ENCODE peak calls at places on chromosomes 12 and 14, in five cellular contexts. Q is CD8-positive, alpha-beta T cell; H is choroid plexus epithelial cell; X is adrenal gland; M is fibroblast of mammary gland. I is an unnamed sample.

GRCh38 chr12:111033281-111034147 is 113.1 kb upstream of the MYL2 start:
- DNase-seq in Q (no peak), H (no peak), X (no peak), M (no peak), I (no peak)

GRCh38 chr14:85241022-85241880 is 288.7 kb upstream of the FLRT2 start:
- DNase-seq in Q (no peak), H (peak), X (no peak), M (no peak), I (peak)

GRCh38 chr14:99663716-99664635 is 19.0 kb downstream of the HHIPL1 start:
- DNase-seq in Q (no peak), H (no peak), X (no peak), M (no peak), I (no peak)

GRCh38 chr14:100106661-100107112 is 41.5 kb downstream of the EVL start:
- DNase-seq in Q (no peak), H (no peak), X (no peak), M (no peak), I (no peak)

GRCh38 chr12:30330565-30330964 is 365.1 kb downstream of the IPO8 start:
- DNase-seq in Q (no peak), H (no peak), X (no peak), M (no peak), I (no peak)

GRCh38 chr14:95460647-95461478 is 55.6 kb downstream of the SYNE3 start:
- DNase-seq in Q (no peak), H (peak), X (no peak), M (peak), I (peak)

GRCh38 chr12:52025301-52026172 is 18.8 kb downstream of the TAMALIN start:
- DNase-seq in Q (peak), H (peak), X (peak), M (peak), I (peak)

GRCh38 chr14:99621948-99622347 is 17.9 kb upstream of the CCDC85C start:
- DNase-seq in Q (no peak), H (no peak), X (no peak), M (no peak), I (no peak)

GRCh38 chr14:24259282-24260025 is 3.5 kb downstream of the TGM1 start:
- DNase-seq in Q (no peak), H (peak), X (peak), M (no peak), I (peak)

GRCh38 chr12:16573652-16574077 is 32.3 kb downstream of the LMO3 start:
- DNase-seq in Q (no peak), H (peak), X (peak), M (peak), I (no peak)

GRCh38 chr12:112408621-112409020 is 784 bp downstream of the RPL6 start:
- DNase-seq in Q (no peak), H (peak), X (no peak), M (no peak), I (no peak)

GRCh38 chr12:12007001-12007712 is 63.6 kb upstream of the BCL2L14 start:
- DNase-seq in Q (no peak), H (peak), X (no peak), M (peak), I (peak)

GRCh38 chr14:105830171-105830570 is 303.8 kb downstream of the TMEM121 start:
- DNase-seq in Q (no peak), H (no peak), X (no peak), M (no peak), I (no peak)

GRCh38 chr12:67827820-67828383 is 161.3 kb upstream of the IFNG-AS1 start:
- DNase-seq in Q (no peak), H (peak), X (peak), M (peak), I (peak)

GRCh38 chr12:13976028-13976584 is 5.3 kb downstream of the GRIN2B start:
- DNase-seq in Q (no peak), H (no peak), X (no peak), M (no peak), I (no peak)

GRCh38 chr12:114408881-114409795 is 3.2 kb upstream of the TBX5 start:
- DNase-seq in Q (no peak), H (no peak), X (no peak), M (peak), I (no peak)
- H3K4me3 ChIP-seq in Q (no peak), H (peak), X (no peak), M (peak), I (no peak)

GRCh38 chr12:92928962-92929915 is at the start of gene EEA1:
- DNase-seq in Q (peak), H (peak), X (peak), M (peak), I (peak)
- TF ChIP-seq CTCF in Q (no peak), H (no peak), X (no peak), M (no peak), I (peak)

GRCh38 chr12:70635713-70636112 is 1.5 kb downstream of the PTPRB start:
- DNase-seq in Q (no peak), H (no peak), X (no peak), M (no peak), I (no peak)
- H3K4me3 ChIP-seq in Q (no peak), H (no peak), X (no peak), M (no peak), I (no peak)

GRCh38 chr14:104154246-104154645 is 15.9 kb downstream of the KIF26A start:
- DNase-seq in Q (no peak), H (no peak), X (no peak), M (no peak), I (no peak)
- TF ChIP-seq CTCF in Q (no peak), H (no peak), X (no peak), M (no peak), I (no peak)

GRCh38 chr14:23035303-23036164 is 834 bp upstream of the PSMB5 start:
- DNase-seq in Q (no peak), H (no peak), X (no peak), M (no peak), I (no peak)
- H3K4me3 ChIP-seq in Q (peak), H (peak), X (no peak), M (peak), I (peak)

DNA sequence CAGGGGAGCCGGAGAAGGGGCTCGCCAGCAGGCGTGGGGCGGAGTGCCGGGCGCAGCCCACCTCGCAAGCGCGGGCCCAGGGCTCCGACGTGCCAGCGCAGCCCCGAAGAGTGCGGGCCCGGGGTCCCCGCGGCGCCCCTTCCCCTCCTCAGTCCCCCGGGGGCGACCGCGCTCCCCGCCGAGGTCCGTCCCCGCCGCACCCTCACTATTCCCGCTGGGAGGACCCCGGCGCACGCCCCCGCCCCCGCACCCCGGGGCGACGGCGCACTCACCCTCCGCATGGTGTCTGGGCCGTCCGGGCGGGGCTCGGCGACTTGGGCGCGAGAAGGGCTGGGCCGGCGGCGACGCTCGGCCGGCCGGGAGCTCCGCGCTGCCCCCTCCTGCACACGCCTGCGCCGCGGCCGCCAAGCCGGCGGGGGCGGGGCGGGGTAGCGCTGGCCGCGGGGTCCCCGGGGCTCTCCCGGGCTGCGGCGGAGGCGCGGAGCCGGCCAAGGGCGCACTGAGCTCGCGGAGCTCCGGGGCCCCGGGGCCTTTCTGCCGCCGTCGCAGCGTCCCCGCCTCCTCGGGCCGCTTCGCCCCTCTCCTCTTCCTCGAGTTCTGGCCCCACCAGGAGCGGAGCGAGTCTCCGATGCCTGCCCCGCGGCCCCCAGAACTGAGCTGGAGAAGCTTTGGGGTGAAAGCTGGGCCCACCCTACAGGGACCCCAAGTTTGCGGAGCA is 130.0 kb downstream of the NDUFA12 start:
- DNase-seq in Q (no peak), H (no peak), X (no peak), M (no peak), I (no peak)
- TF ChIP-seq CTCF in Q (no peak), H (no peak), X (no peak), M (no peak), I (no peak)

GRCh38 chr12:92139634-92140555 is 5.8 kb downstream of the BTG1 start:
- DNase-seq in Q (no peak), H (no peak), X (no peak), M (peak), I (peak)

GRCh38 chr12:92141585-92142244 is 3.9 kb downstream of the BTG1 start:
- DNase-seq in Q (no peak), H (no peak), X (no peak), M (no peak), I (no peak)

GRCh38 chr12:92142251-92142896 is 3.3 kb downstream of the BTG1 start:
- DNase-seq in Q (no peak), H (no peak), X (no peak), M (no peak), I (no peak)

GRCh38 chr12:92143280-92143679 is 2.4 kb downstream of the BTG1 start:
- DNase-seq in Q (no peak), H (no peak), X (no peak), M (no peak), I (no peak)

DNA sequence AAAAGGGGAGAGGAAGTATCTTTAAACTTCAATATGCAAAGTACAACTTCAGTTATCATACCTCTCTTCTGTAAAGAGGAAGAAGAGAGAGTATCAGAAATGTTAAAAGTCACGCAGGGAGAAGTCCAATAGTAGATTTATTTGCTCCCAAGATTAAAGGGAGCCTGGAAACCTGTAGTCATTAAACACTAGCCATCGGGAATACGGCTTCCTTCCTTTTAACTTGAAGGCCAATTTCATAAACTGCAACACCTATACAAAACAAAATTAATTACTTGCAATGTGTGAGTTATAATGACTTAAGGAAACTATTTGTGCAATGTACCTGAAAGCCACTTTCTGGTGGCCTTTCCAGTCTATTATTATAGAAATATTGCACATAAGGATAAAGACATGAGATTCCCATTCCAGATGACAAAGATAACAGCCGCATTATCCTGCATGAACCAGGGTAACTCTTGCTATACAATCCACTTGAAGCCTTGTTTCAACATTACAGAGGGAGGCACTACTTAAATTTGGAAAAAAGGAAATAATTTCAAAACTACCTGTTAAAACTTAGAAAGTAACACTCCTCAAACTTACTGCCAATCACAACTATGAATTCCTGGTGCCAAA is 4.6 kb downstream of the BTG1 start:
- DNase-seq in Q (no peak), H (no peak), X (no peak), M (no peak), I (no peak)
- H3K4me3 ChIP-seq in Q (peak), H (peak), X (no peak), M (peak), I (peak)

DNA sequence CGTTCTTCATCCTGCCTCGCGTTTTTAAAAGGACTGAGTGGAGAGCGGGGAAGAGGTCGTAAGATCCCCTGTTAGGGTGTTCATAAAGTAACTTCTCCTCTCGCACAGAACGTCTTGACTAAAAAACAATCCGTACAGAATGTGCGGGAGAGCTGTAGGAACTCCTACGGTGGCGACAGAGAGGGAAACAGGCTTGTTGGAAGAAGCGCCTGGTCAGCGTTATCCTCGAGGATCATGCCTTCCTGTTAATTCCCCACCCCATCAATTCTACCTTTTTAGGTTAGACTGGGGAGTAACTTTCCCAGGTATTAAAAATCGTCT is 395 bp upstream of the WASHC4 start:
- DNase-seq in Q (no peak), H (peak), X (no peak), M (peak), I (peak)
- TF ChIP-seq CTCF in Q (no peak), H (no peak), X (no peak), M (no peak), I (no peak)

GRCh38 chr14:54784657-54785056 is 118.0 kb downstream of the GCH1 start:
- DNase-seq in Q (no peak), H (no peak), X (peak), M (no peak), I (no peak)

GRCh38 chr14:54785111-54785777 is 117.4 kb downstream of the GCH1 start:
- DNase-seq in Q (no peak), H (no peak), X (peak), M (no peak), I (no peak)

GRCh38 chr14:54783660-54784015 is 119.0 kb downstream of the GCH1 start:
- DNase-seq in Q (no peak), H (no peak), X (no peak), M (no peak), I (no peak)

GRCh38 chr14:54782803-54783659 is 119.6 kb downstream of the GCH1 start:
- DNase-seq in Q (no peak), H (peak), X (peak), M (no peak), I (no peak)

GRCh38 chr14:54784060-54784459 is 118.6 kb downstream of the GCH1 start:
- DNase-seq in Q (no peak), H (no peak), X (no peak), M (no peak), I (no peak)
- H3K4me3 ChIP-seq in Q (no peak), H (no peak), X (no peak), M (no peak), I (no peak)

DNA sequence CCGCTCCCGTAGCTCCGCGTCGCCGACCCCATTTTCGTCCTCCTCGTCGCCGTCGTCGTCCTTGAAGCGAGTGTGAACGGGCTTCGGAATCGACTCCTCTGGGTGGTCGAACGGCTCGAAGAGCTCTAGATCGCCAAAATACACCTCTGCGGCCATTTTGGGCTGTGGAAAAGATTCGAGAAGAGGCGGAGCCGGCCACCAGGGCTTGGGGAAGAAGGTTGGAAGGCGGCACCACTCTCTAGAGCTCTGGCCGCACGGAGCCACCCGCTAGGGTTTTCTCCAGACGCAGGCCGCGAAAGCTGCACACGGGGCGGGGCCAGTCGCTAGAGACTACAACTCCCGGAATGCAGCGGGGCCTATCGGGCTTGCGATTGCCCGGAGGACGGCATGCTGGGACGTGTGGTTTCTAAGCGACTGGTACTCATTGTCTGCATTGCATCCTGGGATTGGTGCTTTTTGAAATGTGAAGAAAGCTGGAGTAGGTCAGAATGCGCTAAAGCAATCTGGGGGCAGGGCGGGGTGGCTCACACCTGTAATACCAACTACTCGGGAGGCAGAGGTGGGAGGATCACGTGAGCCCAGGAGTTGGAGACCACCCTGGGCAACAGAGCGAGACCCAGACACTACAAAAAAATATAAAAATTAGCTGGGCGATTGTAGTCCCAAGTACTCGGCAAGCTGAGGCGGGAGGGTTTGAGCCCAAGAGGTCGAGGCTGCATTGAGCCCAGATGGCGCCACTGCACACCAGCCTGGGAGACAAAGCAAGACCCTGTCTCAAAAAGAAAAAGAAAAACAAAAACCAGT is at the start of gene ZCCHC8:
- DNase-seq in Q (peak), H (peak), X (peak), M (peak), I (peak)
- TF ChIP-seq CTCF in Q (no peak), H (peak), X (no peak), M (no peak), I (no peak)

I was measured in astrocyte of the spinal cord.